ENCODE peak calls at places on chromosomes 3 and 15, in ten cellular contexts. H is pancreas, J is MM.1S, Z is Peyer's patch, O is upper lobe of left lung, F is heart left ventricle, S is IMR-90, P is PC-3, I is heart right ventricle, N is body of pancreas. K is an unnamed sample. For H3K4me1, the result is how much of the 10 kb centered on the place peaks cover.

GRCh38 chr3:49723301-49723630 is 485 bp downstream of the GMPPB start:
- DNase-seq in H (peak), J (peak), Z (peak), O (peak), F (peak), S (peak), P (peak), I (peak), N (peak), K (peak)

GRCh38 chr15:59437777-59438574 is at the start of gene FAM81A:
- DNase-seq in H (peak), J (peak), Z (peak), O (peak), F (peak), S (peak), P (peak), I (peak), N (peak), K (peak)

GRCh38 chr3:180036092-180036677 is 552 bp downstream of the PEX5L start:
- DNase-seq in H (no peak), J (peak), Z (no peak), O (no peak), F (no peak), S (no peak), P (no peak), I (no peak), N (peak), K (no peak)

GRCh38 chr3:123122525-123123315 is 55.9 kb downstream of the PDIA5 start:
- DNase-seq in H (no peak), J (no peak), Z (no peak), O (no peak), F (no peak), S (peak), P (no peak), I (no peak), N (no peak), K (no peak)

GRCh38 chr15:50940506-50940905 is 32.0 kb downstream of the AP4E1 start:
- DNase-seq in H (no peak), J (no peak), Z (no peak), O (no peak), F (no peak), S (peak), P (peak), I (no peak), N (no peak), K (no peak)

GRCh38 chr15:74785716-74786032 is 3.8 kb downstream of the CSK start:
- DNase-seq in H (no peak), J (peak), Z (no peak), O (no peak), F (no peak), S (no peak), P (no peak), I (no peak), N (no peak), K (no peak)

GRCh38 chr3:187629711-187630110 is 40.5 kb downstream of the SST start:
- DNase-seq in H (no peak), J (no peak), Z (no peak), O (no peak), F (no peak), S (no peak), P (no peak), I (no peak), N (no peak), K (no peak)

GRCh38 chr3:146313411-146314111 is 62.7 kb upstream of the PLSCR4 start:
- DNase-seq in H (no peak), J (no peak), Z (no peak), O (no peak), F (no peak), S (peak), P (peak), I (no peak), N (no peak), K (no peak)

GRCh38 chr15:101168463-101168824 is 83.4 kb downstream of the CHSY1 start:
- DNase-seq in H (peak), J (no peak), Z (no peak), O (no peak), F (peak), S (peak), P (no peak), I (peak), N (peak), K (no peak)

GRCh38 chr3:137764563-137765309 is 621 bp downstream of the SOX14 start:
- DNase-seq in H (no peak), J (no peak), Z (no peak), O (no peak), F (no peak), S (no peak), P (no peak), I (no peak), N (no peak), K (no peak)

GRCh38 chr3:98717584-98717983 is 45.6 kb upstream of the ST3GAL6 start:
- DNase-seq in H (no peak), J (no peak), Z (no peak), O (no peak), F (no peak), S (no peak), P (no peak), I (no peak), N (no peak), K (no peak)

GRCh38 chr3:105274536-105274935 is 92.2 kb upstream of the ALCAM start:
- DNase-seq in H (no peak), J (no peak), Z (no peak), O (no peak), F (no peak), S (no peak), P (peak), I (no peak), N (peak), K (no peak)

GRCh38 chr3:136559896-136560295 is 192.3 kb downstream of the STAG1 start:
- DNase-seq in H (no peak), J (no peak), Z (no peak), O (no peak), F (no peak), S (no peak), P (no peak), I (no peak), N (no peak), K (no peak)

GRCh38 chr3:194554488-194555098 is 67.8 kb upstream of the ATP13A3 start:
- DNase-seq in H (no peak), J (no peak), Z (no peak), O (no peak), F (no peak), S (no peak), P (no peak), I (no peak), N (no peak), K (no peak)

GRCh38 chr3:131535596-131535995 is 32.8 kb upstream of the MRPL3 start:
- DNase-seq in H (no peak), J (no peak), Z (no peak), O (no peak), F (no peak), S (peak), P (peak), I (no peak), N (no peak), K (no peak)

GRCh38 chr3:50519471-50520089 is 16.1 kb upstream of the CACNA2D2 start:
- DNase-seq in H (peak), J (peak), Z (peak), O (peak), F (peak), S (peak), P (peak), I (peak), N (peak), K (peak)

GRCh38 chr15:34301058-34301457 is 36.5 kb downstream of the SLC12A6 start:
- DNase-seq in H (no peak), J (no peak), Z (no peak), O (no peak), F (no peak), S (no peak), P (peak), I (no peak), N (no peak), K (no peak)

GRCh38 chr3:48157950-48158376 is 30.3 kb downstream of the CDC25A start:
- DNase-seq in H (peak), J (peak), Z (peak), O (peak), F (peak), S (peak), P (peak), I (peak), N (peak), K (peak)

GRCh38 chr15:70427531-70428120 is 329.9 kb upstream of the TLE3 start:
- DNase-seq in H (no peak), J (no peak), Z (no peak), O (no peak), F (no peak), S (no peak), P (peak), I (no peak), N (no peak), K (no peak)

GRCh38 chr3:11582123-11582968 is 61.4 kb downstream of the VGLL4 start:
- DNase-seq in H (peak), J (no peak), Z (no peak), O (peak), F (peak), S (peak), P (no peak), I (peak), N (peak), K (no peak)

GRCh38 chr3:16174389-16174788 is at the start of gene GALNT15:
- DNase-seq in H (peak), J (no peak), Z (peak), O (peak), F (peak), S (peak), P (no peak), I (peak), N (peak), K (peak)

DNA sequence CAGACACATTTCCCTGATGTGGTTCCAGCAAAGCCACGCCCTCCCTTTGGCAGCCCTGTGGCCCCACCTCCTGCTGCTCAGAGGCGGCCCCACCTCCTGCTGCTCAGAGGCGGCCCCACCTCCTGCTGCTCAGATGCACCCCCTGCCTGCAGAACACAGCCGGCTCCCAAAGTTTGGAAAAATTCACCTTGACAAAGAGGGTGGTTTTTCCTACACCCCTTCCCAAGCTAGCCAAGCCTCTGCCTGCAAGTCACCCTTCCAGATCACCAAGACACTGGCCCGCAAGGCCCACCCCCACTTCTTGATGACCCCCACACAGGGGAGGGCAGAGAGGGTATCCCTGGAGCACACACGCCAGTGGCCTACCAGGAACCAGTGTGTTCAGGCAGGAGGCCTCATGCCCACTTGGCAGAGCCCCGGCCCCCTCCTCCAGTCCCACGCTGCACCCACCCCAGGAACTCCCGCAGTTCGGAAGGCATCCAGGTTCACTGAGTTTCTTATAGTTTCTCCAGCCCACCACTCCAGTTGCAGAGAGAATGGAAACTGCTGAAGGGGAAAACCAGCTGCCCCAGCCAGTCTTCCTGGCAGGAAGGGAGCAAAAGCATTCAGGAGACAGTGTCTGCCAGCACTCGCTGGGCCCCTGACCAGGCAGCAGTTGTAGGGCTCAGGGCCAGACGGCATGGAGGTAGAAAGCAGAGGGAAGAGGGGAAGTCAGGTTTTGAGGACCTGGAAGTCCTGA is 2.3 kb upstream of the HAPLN3 start:
- DNase-seq in H (peak), J (peak), Z (peak), O (peak), F (peak), S (peak), P (peak), I (peak), N (peak), K (peak)
- H3K4me1 ChIP-seq in H (under half), J (under half), Z (under half), O (under half), F (under half), S (under half), P (under half), I (under half), N (under half), K (under half)

DNA sequence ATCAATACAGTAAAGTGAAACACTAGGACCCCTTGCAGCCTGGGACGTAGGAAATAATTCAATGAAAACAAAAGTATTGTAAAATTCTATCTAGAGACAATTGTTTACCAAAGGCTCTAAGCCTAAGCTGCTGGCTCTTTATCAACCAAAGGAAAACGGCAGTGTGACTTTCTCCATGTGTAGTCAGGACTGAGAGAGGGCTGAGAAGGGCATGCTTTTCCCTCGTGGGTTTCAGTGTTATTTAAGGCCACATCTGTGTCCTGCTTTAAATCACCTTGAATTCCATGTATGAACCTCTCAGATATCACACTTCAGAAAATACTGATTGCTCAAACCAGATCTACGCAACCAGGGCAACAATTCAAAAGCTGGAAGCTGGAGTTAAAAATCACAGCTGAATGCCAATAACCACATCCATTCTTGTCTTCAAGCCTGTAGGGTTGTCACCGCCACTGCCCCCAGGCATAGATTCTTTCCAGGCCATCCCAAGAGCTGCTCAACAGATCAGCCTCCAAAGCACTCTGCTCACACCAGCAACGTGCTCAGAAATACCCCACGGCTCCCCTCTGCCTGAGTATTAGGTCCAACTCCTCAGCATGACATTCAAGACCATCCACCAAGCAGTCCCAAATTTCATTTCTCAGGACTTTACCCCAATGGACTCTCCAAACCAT is 124.0 kb downstream of the SRGAP3 start:
- DNase-seq in H (no peak), J (no peak), Z (no peak), O (no peak), F (no peak), S (no peak), P (no peak), I (no peak), N (no peak), K (no peak)
- H3K27ac ChIP-seq in H (no peak), J (no peak), Z (no peak), O (no peak), F (no peak), S (no peak), P (no peak), I (no peak), N (no peak), K (no peak)

GRCh38 chr3:152938974-152939636 is 104.2 kb downstream of the P2RY1 start:
- DNase-seq in H (no peak), J (no peak), Z (no peak), O (no peak), F (no peak), S (no peak), P (no peak), I (no peak), N (no peak), K (no peak)
- TF ChIP-seq CTCF in H (no peak), J (no peak), Z (no peak), O (no peak), F (no peak), S (no peak), P (peak), I (no peak), N (no peak), K (no peak)

GRCh38 chr15:98772895-98773294 is 124.6 kb downstream of the IGF1R start:
- DNase-seq in H (no peak), J (no peak), Z (no peak), O (no peak), F (no peak), S (no peak), P (no peak), I (no peak), N (no peak), K (no peak)
- H3K4me1 ChIP-seq in H (under half), J (under half), Z (under half), O (under half), F (under half), S (under half), P (under half), I (half or more), N (half or more), K (under half)

K was measured in right lobe of liver.